ENCODE peak calls at places on chromosomes 7 and 10, in five cellular contexts. F, O, E, N and M are unnamed samples.

GRCh38 chr10:79097021-79097695 is 28.4 kb downstream of the ZMIZ1 start:
- DNase-seq in E (no peak), O (no peak), N (no peak), F (no peak), M (no peak)

GRCh38 chr10:13839430-13839986 is 252.7 kb downstream of the PRPF18 start:
- DNase-seq in F (no peak), N (no peak), O (no peak), E (no peak), M (no peak)

GRCh38 chr10:62885656-62886461 is 69.7 kb upstream of the EGR2 start:
- DNase-seq in E (peak), F (no peak), O (no peak), N (peak), M (no peak)

GRCh38 chr10:79490400-79491081 is 21.8 kb upstream of the EIF5AL1 start:
- DNase-seq in E (no peak), F (peak), O (no peak), N (no peak), M (no peak)

GRCh38 chr10:79947787-79948424 is 999 bp downstream of the SFTPD start:
- DNase-seq in N (no peak), O (no peak), F (no peak), E (no peak), M (peak)

GRCh38 chr10:18134921-18135320 is 5.3 kb upstream of the CACNB2 start:
- DNase-seq in O (no peak), N (no peak), E (no peak), F (no peak), M (no peak)

GRCh38 chr10:131960631-131961046 is 21.1 kb downstream of the BNIP3 start:
- DNase-seq in N (no peak), F (no peak), O (no peak), E (no peak), M (no peak)

GRCh38 chr7:151924001-151924400 is 32.2 kb upstream of the GALNTL5 start:
- DNase-seq in O (no peak), F (no peak), N (no peak), E (no peak), M (peak)

GRCh38 chr7:47401571-47402570 is 180.0 kb downstream of the TNS3 start:
- DNase-seq in N (no peak), F (no peak), E (no peak), O (no peak), M (no peak)

GRCh38 chr10:49518982-49519578 is 19.8 kb downstream of the ERCC6 start:
- DNase-seq in O (no peak), N (no peak), E (peak), F (peak), M (no peak)

GRCh38 chr10:70662362-70663220 is 9.7 kb upstream of the ADAMTS14 start:
- DNase-seq in F (no peak), E (no peak), O (no peak), N (no peak), M (no peak)

GRCh38 chr10:58641708-58642107 is 129.0 kb downstream of the BICC1 start:
- DNase-seq in F (no peak), O (no peak), E (no peak), N (no peak), M (no peak)

GRCh38 chr7:80884511-80885195 is 34.2 kb downstream of the SEMA3C start:
- DNase-seq in E (no peak), O (no peak), N (no peak), F (no peak), M (no peak)

GRCh38 chr10:118508863-118509262 is 86.6 kb downstream of the PRLHR start:
- DNase-seq in N (no peak), E (no peak), F (no peak), O (no peak), M (no peak)

GRCh38 chr7:137715101-137715500 is 131.7 kb downstream of the DGKI start:
- DNase-seq in N (no peak), F (no peak), O (no peak), E (no peak), M (no peak)

GRCh38 chr7:119037941-119038340 is 813.4 kb downstream of the ANKRD7 start:
- DNase-seq in O (no peak), N (no peak), E (no peak), F (peak), M (no peak)

GRCh38 chr7:143407296-143408246 is 1.1 kb downstream of the EPHA1 start:
- DNase-seq in E (peak), N (no peak), F (no peak), O (peak), M (no peak)

GRCh38 chr10:47239211-47239610 is 60.8 kb upstream of the GDF10 start:
- DNase-seq in E (peak), O (no peak), F (no peak), N (no peak), M (peak)

GRCh38 chr7:42722198-42722597 is 189.7 kb downstream of the C7orf25 start:
- DNase-seq in E (no peak), O (no peak), N (no peak), F (no peak), M (no peak)

GRCh38 chr7:33459340-33459751 is 330.0 kb downstream of the BBS9 start:
- DNase-seq in O (no peak), E (peak), F (peak), N (no peak), M (no peak)

GRCh38 chr10:132850896-132851295 is 64.9 kb upstream of the NKX6-2 start:
- DNase-seq in N (peak), F (no peak), O (no peak), E (no peak), M (peak)

GRCh38 chr10:84890701-84891100 is 562.3 kb downstream of the CCSER2 start:
- DNase-seq in F (no peak), E (no peak), N (no peak), O (no peak), M (no peak)

GRCh38 chr7:9711259-9711658 is 1262.4 kb upstream of the PHF14 start:
- DNase-seq in N (no peak), F (no peak), E (no peak), O (no peak), M (no peak)

GRCh38 chr10:80416401-80417098 is 8.2 kb downstream of the PRXL2A start:
- DNase-seq in E (no peak), F (no peak), N (no peak), O (no peak), M (no peak)

GRCh38 chr10:75166623-75166972 is 44.0 kb upstream of the VDAC2 start:
- DNase-seq in N (no peak), F (no peak), E (no peak), O (no peak), M (no peak)

GRCh38 chr10:73593812-73594211 is 2.7 kb upstream of the USP54 start:
- DNase-seq in E (no peak), N (no peak), F (no peak), O (no peak), M (no peak)

GRCh38 chr10:103493362-103493871 is at the start of gene NEURL1:
- DNase-seq in E (no peak), F (no peak), O (no peak), N (no peak), M (no peak)

GRCh38 chr10:19826712-19827111 is 10.5 kb downstream of the PLXDC2 start:
- DNase-seq in E (peak), N (no peak), O (no peak), F (no peak), M (no peak)

GRCh38 chr7:105454058-105454739 is 65.5 kb upstream of the SRPK2 start:
- DNase-seq in O (no peak), E (no peak), N (no peak), F (no peak), M (no peak)

GRCh38 chr10:16890691-16891090 is 73.5 kb upstream of the RSU1 start:
- DNase-seq in N (no peak), F (no peak), E (no peak), O (no peak), M (no peak)

GRCh38 chr10:2992401-2993198 is 74.7 kb upstream of the PFKP start:
- DNase-seq in F (no peak), N (no peak), O (no peak), E (no peak), M (no peak)

GRCh38 chr7:40199076-40199802 is 64.4 kb downstream of the SUGCT start:
- DNase-seq in O (no peak), E (peak), N (no peak), F (no peak), M (peak)

GRCh38 chr10:80411267-80411668 is 2.9 kb downstream of the PRXL2A start:
- DNase-seq in E (no peak), O (no peak), N (peak), F (peak), M (no peak)

DNA sequence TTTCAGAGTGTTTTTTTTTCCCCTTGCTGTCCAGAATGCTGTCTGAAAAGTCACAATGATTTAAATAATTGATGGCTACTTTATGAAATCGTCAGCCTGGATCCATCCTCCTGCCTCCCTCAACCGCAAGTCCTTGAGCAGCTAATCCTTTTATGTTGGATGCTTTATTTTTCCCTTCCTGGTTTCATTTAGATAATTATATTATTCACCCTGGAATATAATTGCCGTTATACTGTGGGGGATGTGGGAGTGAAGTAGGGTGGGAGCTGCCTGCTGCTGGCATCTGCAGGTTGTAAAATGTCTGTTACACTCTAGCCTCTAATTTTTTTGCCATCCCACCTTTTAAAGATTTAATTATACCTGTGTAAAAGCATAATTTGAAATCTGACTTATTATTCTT is 290.5 kb upstream of the LRGUK start:
- DNase-seq in O (no peak), F (no peak), E (no peak), N (no peak), M (no peak)
- TF ChIP-seq CTCF in O (no peak), F (no peak), E (no peak), N (no peak), M (no peak)

DNA sequence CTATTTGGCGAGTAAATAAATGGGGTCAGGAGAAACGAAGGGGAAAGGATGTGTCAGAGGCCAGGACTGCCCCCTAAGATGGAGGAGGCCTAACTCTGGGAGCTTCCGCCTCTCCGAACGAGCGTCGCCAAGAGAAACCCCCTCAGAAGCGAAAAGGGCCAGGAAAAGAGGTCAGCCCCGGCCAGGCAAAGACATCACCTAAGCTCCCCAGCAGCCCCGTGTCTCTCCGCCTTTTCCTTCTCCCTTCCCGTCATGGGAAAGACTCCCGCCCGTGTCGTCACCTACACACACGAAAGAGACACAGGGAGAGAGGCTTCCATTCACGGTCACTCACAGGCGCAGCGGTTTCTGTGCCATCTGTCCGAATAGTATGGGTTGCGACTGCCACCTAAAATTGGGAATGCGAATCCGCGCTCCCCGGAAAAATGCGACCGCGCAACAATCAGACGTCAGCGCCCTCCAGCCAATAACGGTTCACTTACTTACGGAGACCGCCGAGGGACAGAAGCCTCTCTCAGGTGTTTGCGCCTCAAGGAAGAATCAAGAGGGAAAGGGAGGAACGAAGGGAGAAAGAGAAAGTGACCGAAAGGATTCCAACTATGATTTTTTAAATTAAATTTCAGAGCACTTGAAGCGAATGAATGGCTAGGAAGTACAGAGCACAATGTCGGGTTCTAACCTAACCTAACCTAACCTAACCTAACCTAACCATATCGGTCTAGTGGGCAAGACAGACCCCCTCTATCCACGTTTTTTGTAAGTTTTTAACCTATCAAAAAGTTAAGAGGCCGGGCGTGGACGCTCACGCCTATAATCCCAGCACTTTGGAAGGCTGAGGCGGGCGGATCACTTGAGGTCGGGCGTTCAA is at the start of gene CWF19L1:
- DNase-seq in E (peak), F (peak), O (peak), N (peak), M (peak)
- TF ChIP-seq CTCF in E (no peak), F (no peak), O (no peak), N (no peak), M (no peak)

GRCh38 chr7:100584046-100584676 is 1.8 kb downstream of the LRCH4 start:
- DNase-seq in N (no peak), F (no peak), E (peak), O (no peak), M (no peak)
- TF ChIP-seq CTCF in N (no peak), F (no peak), E (no peak), O (no peak), M (no peak)

GRCh38 chr7:38413784-38414183 is 140.3 kb upstream of the TARP start:
- DNase-seq in E (peak), F (no peak), N (no peak), O (no peak), M (no peak)

GRCh38 chr7:38410056-38410455 is 136.6 kb upstream of the TARP start:
- DNase-seq in E (no peak), O (no peak), F (no peak), N (no peak), M (no peak)

GRCh38 chr7:38409524-38409923 is 136.1 kb upstream of the TARP start:
- DNase-seq in E (no peak), F (no peak), N (no peak), O (no peak), M (no peak)

DNA sequence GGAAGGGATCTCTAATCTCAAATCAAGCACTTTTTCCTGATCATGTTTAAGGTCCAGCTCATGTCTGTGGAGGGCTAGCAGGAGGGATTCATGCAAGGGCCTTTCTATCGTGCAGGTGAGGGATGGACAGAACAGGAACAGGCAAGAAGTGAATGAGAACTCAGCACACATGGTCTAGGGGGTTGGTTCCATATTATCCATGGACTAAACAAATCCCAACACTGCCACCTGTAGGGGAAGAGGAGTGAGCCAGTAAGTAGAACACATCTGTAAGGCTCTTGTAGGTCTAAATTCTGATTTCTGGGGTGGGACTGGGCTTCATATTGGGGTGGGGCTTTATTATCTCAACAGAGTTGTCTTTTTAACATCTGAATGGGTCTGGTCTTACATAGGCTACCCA is 138.0 kb upstream of the TARP start:
- DNase-seq in F (peak), O (no peak), E (peak), N (no peak), M (no peak)
- TF ChIP-seq CTCF in F (peak), O (no peak), E (peak), N (no peak), M (peak)